ENCODE peak calls at places on chromosomes 5 and 9, in seven cellular contexts. One of them, this sample, is unnamed.

GRCh38 chr9:114968710-114969109 is 38.3 kb upstream of the TNFSF8 start:
- DNase-seq in lower lobe of right lung: no peak
- DNase-seq in astrocyte of the spinal cord: peak
- DNase-seq in endothelial cell of umbilical vein: no peak
- DNase-seq in A549: no peak
- DNase-seq in psoas muscle: no peak
- DNase-seq in tibial nerve: no peak
- DNase-seq in this sample: no peak

GRCh38 chr5:19928556-19929421 is 59.2 kb downstream of the CDH18 start:
- DNase-seq in endothelial cell of umbilical vein: peak
- DNase-seq in psoas muscle: no peak
- DNase-seq in A549: peak
- DNase-seq in lower lobe of right lung: no peak
- DNase-seq in tibial nerve: no peak
- DNase-seq in astrocyte of the spinal cord: peak
- DNase-seq in this sample: no peak

GRCh38 chr5:62208218-62208852 is 97.7 kb upstream of the KIF2A start:
- DNase-seq in tibial nerve: no peak
- DNase-seq in astrocyte of the spinal cord: no peak
- DNase-seq in A549: peak
- DNase-seq in lower lobe of right lung: no peak
- DNase-seq in psoas muscle: no peak
- DNase-seq in endothelial cell of umbilical vein: no peak
- DNase-seq in this sample: no peak

GRCh38 chr5:163893301-163893700 is 387.9 kb downstream of the MAT2B start:
- DNase-seq in tibial nerve: no peak
- DNase-seq in astrocyte of the spinal cord: no peak
- DNase-seq in psoas muscle: no peak
- DNase-seq in A549: no peak
- DNase-seq in lower lobe of right lung: no peak
- DNase-seq in endothelial cell of umbilical vein: no peak
- DNase-seq in this sample: no peak

GRCh38 chr5:144028644-144029043 is 141.8 kb downstream of the YIPF5 start:
- DNase-seq in A549: no peak
- DNase-seq in tibial nerve: no peak
- DNase-seq in lower lobe of right lung: no peak
- DNase-seq in endothelial cell of umbilical vein: peak
- DNase-seq in astrocyte of the spinal cord: peak
- DNase-seq in psoas muscle: no peak
- DNase-seq in this sample: no peak

GRCh38 chr5:93691997-93692396 is 49.4 kb downstream of the POU5F2 start:
- DNase-seq in lower lobe of right lung: no peak
- DNase-seq in astrocyte of the spinal cord: no peak
- DNase-seq in psoas muscle: no peak
- DNase-seq in A549: no peak
- DNase-seq in endothelial cell of umbilical vein: no peak
- DNase-seq in tibial nerve: no peak
- DNase-seq in this sample: no peak

GRCh38 chr5:107602896-107603295 is 67.8 kb downstream of the EFNA5 start:
- DNase-seq in tibial nerve: no peak
- DNase-seq in psoas muscle: no peak
- DNase-seq in A549: no peak
- DNase-seq in astrocyte of the spinal cord: no peak
- DNase-seq in lower lobe of right lung: no peak
- DNase-seq in endothelial cell of umbilical vein: no peak
- DNase-seq in this sample: no peak

GRCh38 chr9:77910216-77910615 is 121.4 kb downstream of the GNAQ start:
- DNase-seq in A549: no peak
- DNase-seq in psoas muscle: no peak
- DNase-seq in lower lobe of right lung: no peak
- DNase-seq in tibial nerve: no peak
- DNase-seq in astrocyte of the spinal cord: no peak
- DNase-seq in endothelial cell of umbilical vein: peak
- DNase-seq in this sample: no peak

GRCh38 chr9:106864533-106865143 is 1.7 kb downstream of the ZNF462 start:
- DNase-seq in tibial nerve: no peak
- DNase-seq in psoas muscle: no peak
- DNase-seq in endothelial cell of umbilical vein: peak
- DNase-seq in A549: no peak
- DNase-seq in astrocyte of the spinal cord: peak
- DNase-seq in lower lobe of right lung: no peak
- DNase-seq in this sample: no peak

GRCh38 chr5:126745259-126745992 is 31.5 kb upstream of the LMNB1 start:
- DNase-seq in endothelial cell of umbilical vein: no peak
- DNase-seq in psoas muscle: no peak
- DNase-seq in lower lobe of right lung: no peak
- DNase-seq in tibial nerve: no peak
- DNase-seq in A549: no peak
- DNase-seq in astrocyte of the spinal cord: no peak
- DNase-seq in this sample: no peak

GRCh38 chr5:56608216-56608925 is 207.0 kb upstream of the MAP3K1 start:
- DNase-seq in endothelial cell of umbilical vein: no peak
- DNase-seq in A549: no peak
- DNase-seq in tibial nerve: no peak
- DNase-seq in psoas muscle: no peak
- DNase-seq in lower lobe of right lung: peak
- DNase-seq in astrocyte of the spinal cord: no peak
- DNase-seq in this sample: no peak

GRCh38 chr9:37100750-37101149 is 19.6 kb upstream of the ZCCHC7 start:
- DNase-seq in psoas muscle: no peak
- DNase-seq in lower lobe of right lung: no peak
- DNase-seq in astrocyte of the spinal cord: no peak
- DNase-seq in tibial nerve: no peak
- DNase-seq in A549: no peak
- DNase-seq in endothelial cell of umbilical vein: no peak
- DNase-seq in this sample: no peak

GRCh38 chr9:37104183-37104889 is 16.0 kb upstream of the ZCCHC7 start:
- DNase-seq in lower lobe of right lung: no peak
- DNase-seq in psoas muscle: no peak
- DNase-seq in astrocyte of the spinal cord: peak
- DNase-seq in endothelial cell of umbilical vein: no peak
- DNase-seq in A549: peak
- DNase-seq in tibial nerve: no peak
- DNase-seq in this sample: no peak

GRCh38 chr9:37107701-37108100 is 12.7 kb upstream of the ZCCHC7 start:
- DNase-seq in tibial nerve: no peak
- DNase-seq in A549: no peak
- DNase-seq in astrocyte of the spinal cord: no peak
- DNase-seq in psoas muscle: no peak
- DNase-seq in lower lobe of right lung: no peak
- DNase-seq in endothelial cell of umbilical vein: no peak
- DNase-seq in this sample: peak

GRCh38 chr9:37102476-37102875 is 17.9 kb upstream of the ZCCHC7 start:
- DNase-seq in psoas muscle: no peak
- DNase-seq in endothelial cell of umbilical vein: no peak
- DNase-seq in tibial nerve: no peak
- DNase-seq in astrocyte of the spinal cord: no peak
- DNase-seq in A549: no peak
- DNase-seq in lower lobe of right lung: no peak
- DNase-seq in this sample: no peak

DNA sequence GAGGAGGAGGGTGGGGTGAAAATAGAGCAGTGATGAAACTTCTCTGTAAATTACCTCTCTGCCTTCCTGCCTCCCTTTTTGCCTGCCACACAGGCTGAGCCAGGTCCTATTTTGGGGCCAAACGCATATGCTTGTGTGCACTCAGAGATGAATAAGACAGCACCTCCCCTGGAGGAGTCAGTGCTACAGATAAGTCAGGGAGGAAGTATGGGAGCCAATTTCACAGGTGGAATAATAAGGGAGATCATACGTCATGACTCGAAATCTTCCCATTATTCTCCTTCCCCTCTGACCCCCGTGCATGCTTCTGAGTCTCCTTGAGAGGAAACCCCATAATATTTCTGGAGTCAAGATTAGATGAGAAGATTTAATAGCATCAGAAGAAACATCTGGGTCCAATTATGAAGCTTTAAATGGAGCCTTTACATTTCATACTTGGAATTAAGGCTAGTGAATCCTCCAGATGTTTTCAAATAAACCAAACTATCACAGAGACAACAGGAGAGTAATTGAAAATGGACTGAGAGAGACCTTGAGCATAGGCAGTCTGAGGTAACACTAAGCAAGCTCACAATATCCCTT is 15.1 kb upstream of the ZCCHC7 start:
- DNase-seq in lower lobe of right lung: no peak
- DNase-seq in A549: no peak
- DNase-seq in psoas muscle: no peak
- DNase-seq in tibial nerve: no peak
- DNase-seq in endothelial cell of umbilical vein: no peak
- DNase-seq in astrocyte of the spinal cord: no peak
- DNase-seq in this sample: no peak
- TF ChIP-seq CTCF in lower lobe of right lung: no peak
- TF ChIP-seq CTCF in A549: no peak
- TF ChIP-seq CTCF in psoas muscle: no peak
- TF ChIP-seq CTCF in tibial nerve: no peak
- TF ChIP-seq CTCF in endothelial cell of umbilical vein: no peak
- TF ChIP-seq CTCF in astrocyte of the spinal cord: no peak
- TF ChIP-seq CTCF in this sample: no peak

DNA sequence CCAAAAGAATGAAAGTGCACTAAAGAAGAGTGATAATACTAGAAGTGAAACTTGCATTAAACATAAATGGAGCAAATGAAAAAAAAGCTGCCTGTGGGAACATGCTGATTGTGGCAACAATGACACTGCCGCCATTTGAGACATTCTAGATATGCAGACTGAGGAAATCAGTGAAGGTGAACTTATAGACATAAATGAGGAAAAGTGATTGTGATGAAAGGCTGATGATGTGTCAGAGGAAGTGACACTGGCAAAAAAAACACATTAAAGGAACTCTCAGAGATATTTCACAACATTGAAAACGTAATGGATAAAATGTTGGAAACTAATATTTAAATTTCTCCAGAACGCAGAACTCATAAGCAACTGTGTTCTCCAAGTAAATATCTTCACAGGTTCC is 1.2 kb downstream of the ERCC8 start:
- DNase-seq in psoas muscle: no peak
- DNase-seq in astrocyte of the spinal cord: no peak
- DNase-seq in lower lobe of right lung: no peak
- DNase-seq in A549: no peak
- DNase-seq in tibial nerve: no peak
- DNase-seq in endothelial cell of umbilical vein: peak
- DNase-seq in this sample: no peak
- H3K4me3 ChIP-seq in psoas muscle: peak
- H3K4me3 ChIP-seq in astrocyte of the spinal cord: no peak
- H3K4me3 ChIP-seq in lower lobe of right lung: no peak
- H3K4me3 ChIP-seq in A549: peak
- H3K4me3 ChIP-seq in tibial nerve: no peak
- H3K4me3 ChIP-seq in endothelial cell of umbilical vein: peak
- H3K4me3 ChIP-seq in this sample: no peak

GRCh38 chr9:104856413-104856941 is 71.5 kb downstream of the ABCA1 start:
- DNase-seq in endothelial cell of umbilical vein: no peak
- DNase-seq in psoas muscle: no peak
- DNase-seq in A549: no peak
- DNase-seq in lower lobe of right lung: no peak
- DNase-seq in astrocyte of the spinal cord: no peak
- DNase-seq in tibial nerve: no peak
- DNase-seq in this sample: no peak

GRCh38 chr9:104858271-104858670 is 69.7 kb downstream of the ABCA1 start:
- DNase-seq in astrocyte of the spinal cord: peak
- DNase-seq in tibial nerve: no peak
- DNase-seq in endothelial cell of umbilical vein: no peak
- DNase-seq in lower lobe of right lung: no peak
- DNase-seq in A549: no peak
- DNase-seq in psoas muscle: no peak
- DNase-seq in this sample: no peak

GRCh38 chr9:104860280-104860679 is 67.7 kb downstream of the ABCA1 start:
- DNase-seq in A549: no peak
- DNase-seq in lower lobe of right lung: no peak
- DNase-seq in tibial nerve: no peak
- DNase-seq in endothelial cell of umbilical vein: no peak
- DNase-seq in astrocyte of the spinal cord: no peak
- DNase-seq in psoas muscle: no peak
- DNase-seq in this sample: no peak

GRCh38 chr9:104861406-104861805 is 66.5 kb downstream of the ABCA1 start:
- DNase-seq in lower lobe of right lung: no peak
- DNase-seq in A549: no peak
- DNase-seq in tibial nerve: no peak
- DNase-seq in astrocyte of the spinal cord: no peak
- DNase-seq in psoas muscle: no peak
- DNase-seq in endothelial cell of umbilical vein: no peak
- DNase-seq in this sample: no peak

DNA sequence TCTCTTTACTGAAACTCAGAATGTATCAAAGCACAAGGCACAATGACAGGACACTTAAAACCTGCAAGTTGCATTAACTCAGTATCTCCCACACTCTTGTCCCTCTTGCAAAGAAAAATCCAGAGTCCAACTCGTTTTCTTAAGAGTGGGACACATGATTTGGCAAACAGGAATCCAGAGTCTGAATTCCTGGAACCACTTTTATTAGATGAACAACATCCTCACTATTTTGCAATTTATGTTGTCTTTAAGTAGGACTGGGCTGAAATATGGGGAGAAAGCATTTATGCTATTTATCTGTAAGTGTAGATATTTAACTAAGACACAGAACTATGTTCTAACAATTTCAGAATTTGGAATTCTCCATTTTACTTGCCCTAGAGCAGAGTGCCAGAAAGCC is 69.1 kb downstream of the ABCA1 start:
- DNase-seq in astrocyte of the spinal cord: no peak
- DNase-seq in endothelial cell of umbilical vein: no peak
- DNase-seq in A549: no peak
- DNase-seq in lower lobe of right lung: no peak
- DNase-seq in tibial nerve: no peak
- DNase-seq in psoas muscle: no peak
- DNase-seq in this sample: no peak
- TF ChIP-seq CTCF in astrocyte of the spinal cord: no peak
- TF ChIP-seq CTCF in endothelial cell of umbilical vein: no peak
- TF ChIP-seq CTCF in A549: no peak
- TF ChIP-seq CTCF in lower lobe of right lung: no peak
- TF ChIP-seq CTCF in tibial nerve: no peak
- TF ChIP-seq CTCF in psoas muscle: no peak
- TF ChIP-seq CTCF in this sample: no peak

GRCh38 chr9:36193049-36193448 is 2.3 kb downstream of the CLTA start:
- DNase-seq in lower lobe of right lung: no peak
- DNase-seq in astrocyte of the spinal cord: no peak
- DNase-seq in endothelial cell of umbilical vein: peak
- DNase-seq in A549: no peak
- DNase-seq in tibial nerve: no peak
- DNase-seq in psoas muscle: no peak
- DNase-seq in this sample: no peak
- H3K4me3 ChIP-seq in lower lobe of right lung: peak
- H3K4me3 ChIP-seq in astrocyte of the spinal cord: peak
- H3K4me3 ChIP-seq in endothelial cell of umbilical vein: peak
- H3K4me3 ChIP-seq in A549: peak
- H3K4me3 ChIP-seq in tibial nerve: no peak
- H3K4me3 ChIP-seq in psoas muscle: peak
- H3K4me3 ChIP-seq in this sample: peak

GRCh38 chr9:4344946-4345345 is 45.1 kb upstream of the GLIS3 start:
- DNase-seq in psoas muscle: no peak
- DNase-seq in lower lobe of right lung: no peak
- DNase-seq in endothelial cell of umbilical vein: no peak
- DNase-seq in tibial nerve: no peak
- DNase-seq in astrocyte of the spinal cord: no peak
- DNase-seq in A549: no peak
- DNase-seq in this sample: peak
- TF ChIP-seq CTCF in psoas muscle: no peak
- TF ChIP-seq CTCF in lower lobe of right lung: no peak
- TF ChIP-seq CTCF in endothelial cell of umbilical vein: no peak
- TF ChIP-seq CTCF in tibial nerve: no peak
- TF ChIP-seq CTCF in astrocyte of the spinal cord: no peak
- TF ChIP-seq CTCF in A549: no peak
- TF ChIP-seq CTCF in this sample: no peak

GRCh38 chr5:39520232-39520572 is 95.4 kb upstream of the DAB2 start:
- DNase-seq in lower lobe of right lung: no peak
- DNase-seq in astrocyte of the spinal cord: peak
- DNase-seq in A549: peak
- DNase-seq in endothelial cell of umbilical vein: peak
- DNase-seq in tibial nerve: no peak
- DNase-seq in psoas muscle: no peak
- DNase-seq in this sample: no peak
- H3K4me3 ChIP-seq in lower lobe of right lung: no peak
- H3K4me3 ChIP-seq in astrocyte of the spinal cord: no peak
- H3K4me3 ChIP-seq in A549: no peak
- H3K4me3 ChIP-seq in endothelial cell of umbilical vein: peak
- H3K4me3 ChIP-seq in tibial nerve: no peak
- H3K4me3 ChIP-seq in psoas muscle: no peak
- H3K4me3 ChIP-seq in this sample: no peak